ENCODE peak calls at places on chromosomes 6 and 20, in nine cellular contexts. H is cardiac muscle cell; Z is effector CD8-positive, alpha-beta T cell; P is hepatocyte; R is A549; W is hypothalamus; O is erythroblast; F is HuH-7; X is activated CD4-positive, alpha-beta T cell treated with anti-CD3 and anti-CD28 coated beads, Interleukin-2, amount 50 U/mL, for 1 hour. K is an unnamed sample.

GRCh38 chr20:32113861-32114260 is 4.3 kb downstream of the TM9SF4 start:
- DNase-seq in W (no peak), Z (no peak), H (no peak), P (no peak), X (no peak), R (no peak), O (no peak), F (no peak), K (peak)

GRCh38 chr6:6816716-6817115 is 228.2 kb downstream of the LY86 start:
- DNase-seq in O (no peak), P (no peak), X (no peak), F (no peak), R (no peak), W (no peak), Z (no peak), H (no peak), K (no peak)

GRCh38 chr6:76000629-76001028 is 71.8 kb downstream of the IMPG1 start:
- DNase-seq in W (no peak), O (no peak), P (no peak), R (no peak), F (no peak), Z (no peak), H (no peak), X (no peak), K (no peak)

GRCh38 chr6:24799541-24799915 is 811 bp upstream of the ARMH2 start:
- DNase-seq in X (no peak), W (no peak), P (no peak), R (no peak), O (peak), Z (no peak), H (no peak), F (no peak), K (no peak)

GRCh38 chr20:35699914-35700624 is 864 bp downstream of the ROMO1 start:
- DNase-seq in H (no peak), W (no peak), P (no peak), O (no peak), F (no peak), Z (no peak), R (no peak), X (no peak), K (no peak)

GRCh38 chr6:144158133-144158532 is 7.8 kb downstream of the STX11 start:
- DNase-seq in R (no peak), H (peak), W (no peak), O (no peak), P (peak), F (no peak), X (no peak), Z (no peak), K (peak)

GRCh38 chr6:96391776-96392175 is 129.8 kb upstream of the UFL1 start:
- DNase-seq in O (no peak), P (peak), F (no peak), Z (no peak), R (no peak), H (no peak), X (no peak), W (no peak), K (peak)

GRCh38 chr6:11043552-11043960 is 549 bp downstream of the ELOVL2 start:
- DNase-seq in H (no peak), O (peak), P (peak), R (peak), W (no peak), X (no peak), Z (no peak), F (no peak), K (peak)

GRCh38 chr6:167766986-167767714 is 59.6 kb upstream of the AFDN start:
- DNase-seq in R (no peak), W (no peak), Z (no peak), P (no peak), O (no peak), F (no peak), H (no peak), X (no peak), K (peak)

GRCh38 chr6:158849899-158850806 is 31.0 kb upstream of the EZR start:
- DNase-seq in P (peak), X (peak), Z (no peak), H (peak), F (no peak), R (peak), O (peak), W (no peak), K (peak)

GRCh38 chr6:138455746-138456392 is 43.4 kb downstream of the NHSL1 start:
- DNase-seq in X (peak), Z (no peak), W (no peak), R (no peak), F (no peak), H (peak), P (no peak), O (no peak), K (no peak)

GRCh38 chr6:32692019-32692418 is 25.6 kb upstream of the HLA-DQB1 start:
- DNase-seq in H (peak), X (peak), O (peak), R (no peak), Z (peak), W (no peak), P (peak), F (peak), K (peak)

GRCh38 chr20:2946988-2947961 is 74.0 kb downstream of the PTPRA start:
- DNase-seq in O (peak), X (no peak), W (peak), P (peak), R (no peak), F (peak), Z (no peak), H (peak), K (no peak)

GRCh38 chr20:37095108-37095608 is 639 bp downstream of the RBL1 start:
- DNase-seq in P (peak), O (peak), Z (peak), X (peak), F (peak), R (no peak), W (no peak), H (no peak), K (peak)

GRCh38 chr6:14804444-14805210 is 441.2 kb upstream of the JARID2 start:
- DNase-seq in R (no peak), W (peak), O (peak), Z (no peak), X (no peak), P (peak), H (peak), F (peak), K (no peak)

GRCh38 chr20:46128310-46129151 is 10.4 kb downstream of the CD40 start:
- DNase-seq in X (no peak), P (peak), O (peak), R (peak), H (peak), Z (no peak), F (peak), W (no peak), K (peak)

GRCh38 chr6:28648035-28648877 is 122.6 kb downstream of the GPX5 start:
- DNase-seq in W (no peak), R (peak), F (no peak), Z (no peak), H (peak), O (peak), P (peak), X (no peak), K (peak)

GRCh38 chr6:161100072-161100471 is 108.5 kb downstream of the MAP3K4 start:
- DNase-seq in X (no peak), P (peak), W (no peak), F (no peak), H (no peak), Z (no peak), O (peak), R (no peak), K (no peak)

GRCh38 chr6:5379647-5380242 is 118.4 kb downstream of the FARS2 start:
- DNase-seq in Z (no peak), R (peak), X (no peak), W (no peak), F (peak), O (peak), P (peak), H (peak), K (peak)

GRCh38 chr20:53832499-53832898 is 237.9 kb downstream of the BCAS1 start:
- DNase-seq in X (no peak), O (no peak), Z (no peak), P (no peak), H (no peak), R (no peak), W (no peak), F (no peak), K (no peak)

K was measured in islet precursor cell.